ENCODE peak calls at places on chromosome 3, in ten cellular contexts. H is CD8-positive, alpha-beta T cell; M is NCI-H345; A is BJ; P is glutamatergic neuron; Q is stimulated activated naive CD8-positive, alpha-beta T cell treated with anti-CD3 and anti-CD28 coated beads, Interleukin-15, Interleukin-2, amounts not matched to agents 100 U/mL and 50 U/mL, for 24 hours; C is activated effector memory CD4-positive, alpha-beta T cell treated with anti-CD3 and anti-CD28 coated beads, Interleukin-2, amount 50 U/mL, for 16 hours; Z is OCI-LY7; O is neural crest cell; E is neural progenitor cell. J is an unnamed sample.
A peak's percentile ranks its signal among the peaks of the same experiment; 100 is the strongest.

GRCh38 chr3:112320698-112321097 is 12.3 kb upstream of the CD200 start:
- DNase-seq in H (no peak), M (no peak), A (no peak), P (no peak), Q (no peak), C (no peak), Z (no peak), O (no peak), E (no peak), J (no peak)

GRCh38 chr3:148214695-148215094 is 483.0 kb upstream of the AGTR1 start:
- DNase-seq in H (no peak), M (no peak), A (no peak), P (no peak), Q (no peak), C (no peak), Z (no peak), O (no peak), E (no peak), J (no peak)

GRCh38 chr3:188913084-188913483 is 258.7 kb upstream of the TPRG1 start:
- DNase-seq in H (no peak), M (no peak), A (no peak), P (no peak), Q (no peak), C (no peak), Z (no peak), O (no peak), E (no peak), J (no peak)

GRCh38 chr3:148735597-148735996 is 37.9 kb downstream of the AGTR1 start:
- DNase-seq in H (no peak), M (no peak), A (no peak), P (no peak), Q (no peak), C (no peak), Z (no peak), O (no peak), E (no peak), J (no peak)

GRCh38 chr3:13595485-13595884 is 46.6 kb downstream of the FBLN2 start:
- DNase-seq in H (no peak), M (no peak), A (no peak), P (no peak), Q (no peak), C (peak; percentile 5), Z (no peak), O (no peak), E (no peak), J (no peak)

GRCh38 chr3:149554826-149555225 is 80.3 kb downstream of the TM4SF4 start:
- DNase-seq in H (no peak), M (no peak), A (peak; percentile 89), P (no peak), Q (no peak), C (no peak), Z (no peak), O (no peak), E (no peak), J (no peak)

GRCh38 chr3:66128623-66129022 is 89.9 kb upstream of the MAGI1 start:
- DNase-seq in H (no peak), M (no peak), A (no peak), P (no peak), Q (no peak), C (no peak), Z (no peak), O (no peak), E (no peak), J (no peak)

GRCh38 chr3:118729546-118729945 is 305.1 kb downstream of the IGSF11 start:
- DNase-seq in H (no peak), M (no peak), A (no peak), P (no peak), Q (no peak), C (no peak), Z (no peak), O (no peak), E (peak; percentile 29), J (no peak)

GRCh38 chr3:160473978-160474377 is 24.4 kb upstream of the TRIM59 start:
- DNase-seq in H (no peak), M (no peak), A (peak; percentile 84), P (no peak), Q (no peak), C (no peak), Z (no peak), O (no peak), E (no peak), J (no peak)

GRCh38 chr3:133474251-133474801 is 74.5 kb downstream of the BFSP2 start:
- DNase-seq in H (no peak), M (peak; percentile 51), A (peak; percentile 74), P (no peak), Q (no peak), C (no peak), Z (no peak), O (no peak), E (peak; percentile 59), J (no peak)

GRCh38 chr3:114624676-114625181 is 330.9 kb downstream of the TIGIT start:
- DNase-seq in H (no peak), M (no peak), A (peak; percentile 84), P (peak; percentile 25), Q (no peak), C (no peak), Z (no peak), O (peak; percentile 6), E (no peak), J (no peak)

GRCh38 chr3:69329897-69330296 is 56.0 kb downstream of the FRMD4B start:
- DNase-seq in H (no peak), M (no peak), A (peak; percentile 30), P (no peak), Q (no peak), C (no peak), Z (no peak), O (no peak), E (no peak), J (no peak)

GRCh38 chr3:71309342-71309741 is 274.2 kb downstream of the FOXP1 start:
- DNase-seq in H (no peak), M (no peak), A (no peak), P (no peak), Q (peak; percentile 59), C (peak; percentile 70), Z (no peak), O (no peak), E (no peak), J (no peak)

GRCh38 chr3:181630873-181631272 is 80.9 kb upstream of the SOX2 start:
- DNase-seq in H (no peak), M (no peak), A (no peak), P (no peak), Q (no peak), C (no peak), Z (no peak), O (no peak), E (no peak), J (no peak)

GRCh38 chr3:66427951-66428350 is 72.9 kb downstream of the LRIG1 start:
- DNase-seq in H (no peak), M (no peak), A (no peak), P (no peak), Q (no peak), C (no peak), Z (no peak), O (no peak), E (no peak), J (no peak)

GRCh38 chr3:81173514-81173913 is 587.9 kb downstream of the GBE1 start:
- DNase-seq in H (no peak), M (no peak), A (no peak), P (no peak), Q (no peak), C (no peak), Z (no peak), O (no peak), E (peak; percentile 12), J (no peak)

GRCh38 chr3:112676659-112677234 is 35.8 kb upstream of the CCDC80 start:
- DNase-seq in H (peak; percentile 61), M (peak; percentile 77), A (peak; percentile 90), P (no peak), Q (peak; percentile 83), C (peak; percentile 93), Z (peak; percentile 49), O (no peak), E (peak; percentile 8), J (peak; percentile 91)

GRCh38 chr3:56826831-56827722 is 25.3 kb upstream of the ARHGEF3 start:
- DNase-seq in H (no peak), M (no peak), A (no peak), P (no peak), Q (no peak), C (no peak), Z (no peak), O (no peak), E (no peak), J (no peak)

GRCh38 chr3:166291510-166291909 is 454.3 kb upstream of the BCHE start:
- DNase-seq in H (no peak), M (no peak), A (no peak), P (peak; percentile 19), Q (no peak), C (no peak), Z (no peak), O (no peak), E (peak; percentile 16), J (no peak)

GRCh38 chr3:196216081-196216564 is at the start of gene SLC51A:
- DNase-seq in H (no peak), M (no peak), A (no peak), P (no peak), Q (no peak), C (no peak), Z (no peak), O (no peak), E (no peak), J (no peak)

GRCh38 chr3:49703443-49703927 is 14.1 kb downstream of the RNF123 start:
- DNase-seq in H (peak; percentile 39), M (peak; percentile 19), A (no peak), P (peak; percentile 77), Q (peak; percentile 66), C (peak; percentile 87), Z (peak; percentile 76), O (peak; percentile 61), E (peak; percentile 75), J (peak; percentile 79)

GRCh38 chr3:153164009-153164550 is 2.1 kb downstream of the RAP2B start:
- DNase-seq in H (no peak), M (no peak), A (no peak), P (no peak), Q (no peak), C (no peak), Z (no peak), O (no peak), E (peak; percentile 6), J (no peak)

GRCh38 chr3:60144071-60144470 is 1094.2 kb upstream of the CFAP20DC start:
- DNase-seq in H (no peak), M (no peak), A (no peak), P (no peak), Q (no peak), C (no peak), Z (no peak), O (no peak), E (no peak), J (no peak)

GRCh38 chr3:178930116-178930515 is 141.5 kb downstream of the ZMAT3 start:
- DNase-seq in H (no peak), M (no peak), A (no peak), P (no peak), Q (no peak), C (no peak), Z (no peak), O (no peak), E (no peak), J (no peak)

GRCh38 chr3:184874709-184875644 is 63.0 kb downstream of the VPS8 start:
- DNase-seq in H (no peak), M (peak; percentile 5), A (no peak), P (peak; percentile 30), Q (peak; percentile 5), C (no peak), Z (peak; percentile 45), O (peak; percentile 30), E (peak; percentile 46), J (peak; percentile 23)

GRCh38 chr3:80993241-80993945 is 768.1 kb downstream of the GBE1 start:
- DNase-seq in H (no peak), M (no peak), A (no peak), P (no peak), Q (no peak), C (no peak), Z (no peak), O (no peak), E (no peak), J (no peak)

GRCh38 chr3:195773956-195774537 is 37.7 kb downstream of the MUC4 start:
- DNase-seq in H (no peak), M (no peak), A (no peak), P (no peak), Q (no peak), C (no peak), Z (no peak), O (no peak), E (no peak), J (no peak)

GRCh38 chr3:21920431-21920830 is 169.4 kb upstream of the ZNF385D start:
- DNase-seq in H (no peak), M (no peak), A (peak; percentile 85), P (no peak), Q (no peak), C (no peak), Z (no peak), O (no peak), E (no peak), J (no peak)